ENCODE peak calls at places on chromosomes 13 and 19, in five cellular contexts. R is AG20443; D is GM04503; S is fibroblast of lung; K is activated T-helper 1 cell treated with anti-CD3 and anti-CD28 coated beads, Interleukin-12 subunit alpha, Interleukin-12 subunit beta, Interleukin-2, Interleukin-4 antibody, amounts not matched to agents 30 ng/mL and 10 ng/mL and 1 ng/mL, durations not matched to agents 14 hours and 24 hours and 36 hours. V is an unnamed sample.
A peak's percentile ranks its signal among the peaks of the same experiment; 100 is the strongest.

GRCh38 chr13:41085961-41086360 is 24.7 kb downstream of the WBP4 start:
- DNase-seq in K (no peak), D (no peak), R (no peak), S (no peak), V (no peak)

GRCh38 chr13:108850706-108851105 is 221.3 kb downstream of the MYO16 start:
- DNase-seq in D (no peak), K (no peak), R (no peak), S (no peak), V (no peak)

GRCh38 chr19:16153582-16154336 is 10.3 kb downstream of the HSH2D start:
- DNase-seq in D (no peak), R (no peak), S (no peak), K (no peak), V (no peak)

GRCh38 chr19:5171711-5172110 is 168.9 kb downstream of the PTPRS start:
- DNase-seq in K (no peak), S (peak; percentile 37), R (no peak), D (no peak), V (no peak)

GRCh38 chr19:3249408-3249807 is 24.9 kb downstream of the CELF5 start:
- DNase-seq in R (no peak), K (no peak), S (no peak), D (no peak), V (no peak)

GRCh38 chr13:31797154-31797775 is 57.9 kb downstream of the RXFP2 start:
- DNase-seq in K (no peak), D (no peak), S (peak; percentile 33), R (peak; percentile 70), V (peak; percentile 65)

GRCh38 chr13:40613192-40613818 is 53.1 kb downstream of the FOXO1 start:
- DNase-seq in S (no peak), R (no peak), K (peak; percentile 45), D (no peak), V (no peak)

GRCh38 chr19:47485210-47485609 is 1.2 kb upstream of the KPTN start:
- DNase-seq in R (no peak), K (no peak), D (no peak), S (no peak), V (no peak)

GRCh38 chr13:111555906-111556305 is 235.5 kb downstream of the TEX29 start:
- DNase-seq in D (no peak), S (no peak), K (no peak), R (no peak), V (no peak)

GRCh38 chr19:34365463-34366401 is 736 bp downstream of the GPI start:
- DNase-seq in K (no peak), R (peak; percentile 71), D (no peak), S (peak; percentile 41), V (peak; percentile 32)

GRCh38 chr13:99416411-99417121 is 84.7 kb upstream of the TM9SF2 start:
- DNase-seq in R (no peak), D (no peak), S (no peak), K (no peak), V (no peak)

GRCh38 chr13:113560645-113561416 is 23.7 kb upstream of the TFDP1 start:
- DNase-seq in S (no peak), D (no peak), K (no peak), R (no peak), V (no peak)

GRCh38 chr13:111204438-111205177 is 89.5 kb downstream of the ARHGEF7 start:
- DNase-seq in D (no peak), S (peak; percentile 70), R (peak; percentile 88), K (no peak), V (peak; percentile 86)

GRCh38 chr19:56076413-56076998 is 44.6 kb downstream of the ZNF787 start:
- DNase-seq in R (peak; percentile 81), S (peak; percentile 29), D (peak; percentile 6), K (no peak), V (peak; percentile 45)

GRCh38 chr19:24140099-24140498 is 53.1 kb downstream of the ZNF254 start:
- DNase-seq in R (no peak), D (peak; percentile 25), K (no peak), S (peak; percentile 94), V (peak; percentile 71)

GRCh38 chr13:75993823-75994222 is 357.7 kb downstream of the LMO7 start:
- DNase-seq in R (no peak), K (no peak), D (no peak), S (no peak), V (no peak)

GRCh38 chr13:111007209-111007608 is 92.3 kb upstream of the ANKRD10 start:
- DNase-seq in D (no peak), R (no peak), S (peak; percentile 12), K (no peak), V (no peak)

GRCh38 chr19:33248553-33248953 is 22.9 kb upstream of the SLC7A10 start:
- DNase-seq in K (no peak), S (no peak), D (no peak), R (no peak), V (no peak)

GRCh38 chr13:111980146-111980929 is 86.6 kb upstream of the SOX1 start:
- DNase-seq in S (no peak), K (no peak), R (no peak), D (no peak), V (no peak)

GRCh38 chr19:48637948-48638830 is 1.0 kb upstream of the DBP start:
- DNase-seq in K (peak; percentile 76), D (no peak), R (peak; percentile 94), S (peak; percentile 96), V (peak; percentile 98)

GRCh38 chr13:43058318-43058674 is 34.9 kb downstream of the DNAJC15 start:
- DNase-seq in K (peak; percentile 22), D (peak; percentile 39), S (peak; percentile 69), R (peak; percentile 78), V (peak; percentile 75)

GRCh38 chr19:246551-246950 is 44.7 kb downstream of the PLPP2 start:
- DNase-seq in D (no peak), R (no peak), K (peak; percentile 14), S (no peak), V (no peak)

GRCh38 chr19:41149831-41150230 is 35.6 kb downstream of the CYP2F1 start:
- DNase-seq in S (no peak), K (no peak), R (no peak), D (no peak), V (no peak)

GRCh38 chr19:21750586-21751128 is 16.7 kb downstream of the ZNF100 start:
- DNase-seq in K (no peak), S (no peak), D (no peak), R (no peak), V (no peak)

GRCh38 chr19:35851213-35852028 is 883 bp downstream of the NPHS1 start:
- DNase-seq in R (no peak), D (no peak), K (no peak), S (no peak), V (no peak)

GRCh38 chr13:59446391-59446790 is 717.3 kb downstream of the DIAPH3 start:
- DNase-seq in R (no peak), S (no peak), D (no peak), K (no peak), V (no peak)

GRCh38 chr19:3362217-3362907 is 4.0 kb upstream of the NFIC start:
- DNase-seq in S (no peak), R (no peak), K (no peak), D (no peak), V (no peak)

GRCh38 chr13:80556291-80556690 is 215.4 kb upstream of the SPRY2 start:
- DNase-seq in R (no peak), S (no peak), K (no peak), D (no peak), V (no peak)

GRCh38 chr19:35555301-35556005 is 8.0 kb downstream of the ATP4A start:
- DNase-seq in K (no peak), R (peak; percentile 40), D (no peak), S (peak; percentile 22), V (peak; percentile 30)

GRCh38 chr13:73913043-73913740 is 221.0 kb downstream of the KLF12 start:
- DNase-seq in K (no peak), S (peak; percentile 79), R (peak; percentile 55), D (peak; percentile 49), V (peak; percentile 66)